ENCODE peak calls at places on chromosomes 3 and 15, in six cellular contexts. G is HepG2, J is adrenal gland, T is kidney, A is mucosa of descending colon, Q is sigmoid colon. E is an unnamed sample. For H3K36me3, the result is how much of the 10 kb centered on the place peaks cover.

GRCh38 chr3:127339943-127340861 is 52.4 kb upstream of the PRR20G start:
- DNase-seq in G (no peak), J (no peak), T (no peak), A (no peak), Q (no peak), E (no peak)

GRCh38 chr15:90479656-90480055 is 50.1 kb upstream of the CRTC3 start:
- DNase-seq in G (no peak), J (no peak), T (no peak), A (no peak), Q (no peak), E (no peak)

GRCh38 chr15:86089422-86089821 is 9.8 kb downstream of the AGBL1 start:
- DNase-seq in G (no peak), J (no peak), T (no peak), A (no peak), Q (no peak), E (no peak)

GRCh38 chr15:57560976-57561711 is 30.6 kb upstream of the MYZAP start:
- DNase-seq in G (peak), J (peak), T (peak), A (no peak), Q (peak), E (peak)

GRCh38 chr3:41328916-41329315 is 129.6 kb downstream of the CTNNB1 start:
- DNase-seq in G (no peak), J (no peak), T (no peak), A (no peak), Q (no peak), E (no peak)

GRCh38 chr3:120160050-120160449 is 65.8 kb upstream of the GSK3B start:
- DNase-seq in G (no peak), J (no peak), T (peak), A (no peak), Q (peak), E (peak)

GRCh38 chr3:74651239-74651638 is 36.8 kb upstream of the CNTN3 start:
- DNase-seq in G (no peak), J (no peak), T (no peak), A (no peak), Q (no peak), E (no peak)

GRCh38 chr3:194872669-194872977 is 186.9 kb downstream of the FAM43A start:
- DNase-seq in G (no peak), J (no peak), T (no peak), A (no peak), Q (no peak), E (no peak)

GRCh38 chr3:53531749-53532148 is 37.3 kb downstream of the CACNA1D start:
- DNase-seq in G (no peak), J (no peak), T (no peak), A (no peak), Q (no peak), E (no peak)

GRCh38 chr3:165336786-165337185 is 140.6 kb upstream of the SLITRK3 start:
- DNase-seq in G (no peak), J (no peak), T (no peak), A (no peak), Q (no peak), E (no peak)

GRCh38 chr3:110929811-110930210 is 141.8 kb upstream of the NECTIN3 start:
- DNase-seq in G (no peak), J (no peak), T (no peak), A (no peak), Q (no peak), E (no peak)

GRCh38 chr15:89412906-89413411 is 78.3 kb upstream of the POLG start:
- DNase-seq in G (no peak), J (no peak), T (no peak), A (no peak), Q (no peak), E (no peak)

GRCh38 chr15:93072440-93073394 is 16.3 kb downstream of the RGMA start:
- DNase-seq in G (peak), J (peak), T (peak), A (no peak), Q (peak), E (peak)

GRCh38 chr3:42804831-42805821 is 836 bp upstream of the HIGD1A start:
- DNase-seq in G (peak), J (peak), T (peak), A (peak), Q (peak), E (peak)

GRCh38 chr3:152910211-152910610 is 75.3 kb downstream of the P2RY1 start:
- DNase-seq in G (peak), J (no peak), T (no peak), A (no peak), Q (no peak), E (no peak)

GRCh38 chr15:41695750-41696436 is 35.7 kb downstream of the MGA start:
- DNase-seq in G (peak), J (peak), T (no peak), A (no peak), Q (no peak), E (peak)

GRCh38 chr3:188286087-188286513 is 132.1 kb downstream of the LPP start:
- DNase-seq in G (no peak), J (peak), T (no peak), A (no peak), Q (peak), E (no peak)

GRCh38 chr15:49314729-49315128 is 108.3 kb upstream of the FGF7 start:
- DNase-seq in G (no peak), J (no peak), T (no peak), A (no peak), Q (no peak), E (no peak)

GRCh38 chr3:44292947-44293346 is 45.6 kb upstream of the TCAIM start:
- DNase-seq in G (no peak), J (no peak), T (no peak), A (no peak), Q (no peak), E (no peak)

GRCh38 chr15:101029971-101030661 is 111.0 kb downstream of the LRRK1 start:
- DNase-seq in G (no peak), J (no peak), T (peak), A (no peak), Q (peak), E (no peak)

GRCh38 chr3:21292971-21293370 is 458.0 kb downstream of the ZNF385D start:
- DNase-seq in G (no peak), J (no peak), T (no peak), A (no peak), Q (no peak), E (no peak)

GRCh38 chr3:169822091-169822490 is 9.4 kb upstream of the LRRC34 start:
- DNase-seq in G (no peak), J (no peak), T (no peak), A (no peak), Q (no peak), E (no peak)

GRCh38 chr3:33030246-33030645 is 66.7 kb downstream of the GLB1 start:
- DNase-seq in G (no peak), J (no peak), T (no peak), A (no peak), Q (no peak), E (no peak)

GRCh38 chr15:96327155-96327741 is 3.3 kb upstream of the NR2F2 start:
- DNase-seq in G (peak), J (peak), T (no peak), A (no peak), Q (no peak), E (no peak)
- TF ChIP-seq CTCF in G (peak), J (peak), T (peak), A (peak), Q (peak), E (peak)

DNA sequence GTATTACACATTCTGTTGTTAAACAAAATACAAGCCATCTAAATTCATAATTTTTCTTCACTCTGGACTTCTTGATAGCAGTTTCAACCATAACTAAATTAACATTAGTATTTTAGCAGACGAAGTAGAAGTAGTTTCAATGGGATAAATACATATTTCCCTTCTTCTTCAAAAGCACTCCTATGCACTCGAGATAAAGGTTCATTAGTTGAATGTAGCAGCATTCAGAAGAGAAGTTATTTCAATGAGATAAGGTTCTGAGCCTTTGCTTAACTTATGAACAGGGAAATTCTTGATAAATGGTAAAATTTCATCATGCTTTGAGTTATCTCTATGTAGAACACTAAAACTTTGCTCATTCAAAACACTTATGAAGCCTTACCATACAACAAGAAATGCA is 11.8 kb downstream of the TM4SF18 start:
- DNase-seq in G (no peak), J (no peak), T (no peak), A (no peak), Q (no peak), E (no peak)
- H3K36me3 ChIP-seq in G (under half), J (under half), T (under half), A (under half), Q (under half), E (under half)

GRCh38 chr15:79522656-79523055 is 90.5 kb downstream of the MINAR1 start:
- DNase-seq in G (no peak), J (no peak), T (no peak), A (no peak), Q (no peak), E (no peak)

GRCh38 chr15:79529441-79529840 is 97.3 kb downstream of the MINAR1 start:
- DNase-seq in G (no peak), J (no peak), T (no peak), A (no peak), Q (no peak), E (no peak)

GRCh38 chr15:79523266-79523665 is 91.1 kb downstream of the MINAR1 start:
- DNase-seq in G (no peak), J (no peak), T (no peak), A (no peak), Q (no peak), E (no peak)

GRCh38 chr15:79524531-79524930 is 92.4 kb downstream of the MINAR1 start:
- DNase-seq in G (no peak), J (no peak), T (no peak), A (no peak), Q (no peak), E (no peak)

GRCh38 chr15:79527821-79528220 is 95.7 kb downstream of the MINAR1 start:
- DNase-seq in G (no peak), J (no peak), T (no peak), A (no peak), Q (no peak), E (no peak)
- TF ChIP-seq CTCF in G (no peak), J (no peak), T (no peak), A (no peak), Q (no peak), E (no peak)

DNA sequence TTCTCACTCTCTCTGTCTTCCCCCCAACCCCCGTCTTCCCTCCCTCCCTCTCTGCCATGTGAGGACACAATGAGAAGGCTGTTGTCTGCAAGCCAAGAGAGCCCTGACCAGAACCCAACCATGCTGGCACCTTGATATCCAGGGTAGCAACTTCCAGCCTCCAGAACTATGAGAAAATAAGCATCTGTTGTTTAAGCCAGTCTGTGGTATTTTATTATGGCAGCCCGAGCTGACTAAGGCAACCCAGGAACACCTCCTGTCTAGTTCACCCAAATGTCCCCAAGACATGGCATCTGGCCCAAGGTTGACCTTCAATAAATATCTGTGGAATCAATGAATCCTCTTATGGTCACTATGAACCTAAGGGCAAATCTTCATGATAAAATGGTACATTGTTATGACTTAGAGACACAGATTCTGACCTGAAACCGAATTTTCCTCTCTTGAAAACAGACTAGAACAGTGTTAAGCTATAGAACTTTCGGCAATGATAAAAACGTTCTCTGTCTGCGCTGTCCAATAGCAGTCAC is 26.5 kb downstream of the RFTN1 start:
- DNase-seq in G (no peak), J (no peak), T (no peak), A (no peak), Q (no peak), E (no peak)
- H3K36me3 ChIP-seq in G (under half), J (under half), T (under half), A (under half), Q (under half), E (under half)

DNA sequence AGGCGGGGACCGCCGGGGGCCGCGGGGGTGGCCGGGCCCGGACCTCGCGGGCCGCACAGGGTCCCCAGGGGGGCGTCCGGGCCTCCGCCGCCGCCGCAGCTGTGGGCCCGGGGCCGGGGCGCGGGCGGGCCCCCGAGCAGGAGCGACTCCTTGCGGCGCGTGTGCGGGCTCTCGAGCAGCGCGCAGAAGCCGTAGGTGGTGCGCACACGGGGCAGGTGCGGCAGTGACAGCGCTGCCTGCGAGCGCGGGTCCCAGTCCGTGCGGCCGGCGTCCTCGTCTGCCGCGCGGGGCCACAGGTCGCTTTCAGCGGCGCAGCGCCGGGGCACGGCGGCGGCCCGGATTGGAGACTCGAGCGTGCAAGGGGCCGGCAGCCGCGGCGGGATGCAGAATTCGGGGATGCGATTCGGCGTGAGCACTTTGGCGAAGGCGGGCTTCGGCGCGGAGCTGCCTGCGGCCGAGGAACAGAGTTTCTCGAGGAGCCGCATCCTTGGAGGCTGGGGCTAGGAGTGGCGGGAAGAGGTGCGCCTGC is 521 bp downstream of the C2CD4B start:
- DNase-seq in G (no peak), J (no peak), T (peak), A (peak), Q (no peak), E (peak)
- TF ChIP-seq CTCF in G (no peak), J (no peak), T (no peak), A (no peak), Q (no peak), E (no peak)

GRCh38 chr3:123102249-123102648 is 35.4 kb downstream of the PDIA5 start:
- DNase-seq in G (no peak), J (no peak), T (no peak), A (no peak), Q (no peak), E (no peak)

GRCh38 chr3:123100192-123100776 is 33.5 kb downstream of the PDIA5 start:
- DNase-seq in G (no peak), J (no peak), T (no peak), A (no peak), Q (no peak), E (no peak)

GRCh38 chr3:123105201-123106189 is 38.7 kb downstream of the PDIA5 start:
- DNase-seq in G (no peak), J (no peak), T (no peak), A (no peak), Q (no peak), E (peak)

GRCh38 chr3:123104550-123104949 is 37.7 kb downstream of the PDIA5 start:
- DNase-seq in G (no peak), J (peak), T (no peak), A (no peak), Q (no peak), E (no peak)

DNA sequence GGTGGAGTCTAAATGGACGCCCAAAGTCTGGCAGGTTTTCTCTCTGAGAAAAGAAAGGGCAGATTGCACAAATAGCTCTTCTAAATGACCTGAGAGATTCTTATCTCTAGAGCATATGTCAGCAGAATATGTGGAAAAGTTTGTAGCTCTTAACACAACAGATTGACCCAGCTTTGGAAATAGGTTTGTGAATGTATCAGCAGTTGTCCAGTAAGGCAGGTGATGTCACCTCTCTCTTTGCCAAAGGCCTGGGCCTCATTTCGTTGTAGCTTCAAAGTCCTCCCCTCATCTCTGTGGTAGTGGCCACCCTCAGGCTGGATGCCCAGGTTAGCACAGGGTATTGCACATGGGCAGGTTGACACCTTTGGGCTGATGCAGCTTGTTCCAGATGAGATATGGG is 36.0 kb downstream of the PDIA5 start:
- DNase-seq in G (no peak), J (no peak), T (no peak), A (no peak), Q (no peak), E (no peak)
- H3K36me3 ChIP-seq in G (under half), J (half or more), T (under half), A (under half), Q (under half), E (under half)

GRCh38 chr3:17307889-17308288 is 423.1 kb downstream of the PLCL2 start:
- DNase-seq in G (no peak), J (no peak), T (no peak), A (no peak), Q (no peak), E (no peak)
- TF ChIP-seq CTCF in G (no peak), J (no peak), T (no peak), A (no peak), Q (no peak), E (no peak)

DNA sequence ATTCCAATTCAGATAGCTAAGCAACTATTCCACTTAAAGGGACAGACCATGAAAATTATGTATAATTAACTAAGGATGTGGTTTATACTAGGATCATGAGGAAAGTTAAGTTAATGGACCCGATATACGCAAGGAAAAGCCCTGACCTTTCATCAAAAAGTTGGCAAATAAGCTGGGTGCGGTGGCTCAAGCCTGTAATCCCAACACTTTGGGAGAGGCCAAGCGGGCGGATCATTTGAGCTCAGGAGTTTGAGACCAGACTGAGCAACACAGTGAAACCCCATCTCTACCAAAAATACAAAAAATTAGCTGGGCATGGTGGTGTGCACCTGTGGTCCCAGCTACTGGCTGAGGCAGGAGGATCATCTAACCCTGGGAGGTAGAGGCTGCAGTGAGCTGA is 39.6 kb downstream of the SCAP start:
- DNase-seq in G (no peak), J (no peak), T (no peak), A (no peak), Q (no peak), E (no peak)
- H3K36me3 ChIP-seq in G (under half), J (under half), T (under half), A (under half), Q (half or more), E (under half)

GRCh38 chr3:20222274-20222673 is 36.3 kb upstream of the SGO1 start:
- DNase-seq in G (no peak), J (no peak), T (no peak), A (no peak), Q (no peak), E (no peak)

GRCh38 chr3:20230954-20231353 is 44.9 kb upstream of the SGO1 start:
- DNase-seq in G (no peak), J (no peak), T (no peak), A (no peak), Q (no peak), E (no peak)

DNA sequence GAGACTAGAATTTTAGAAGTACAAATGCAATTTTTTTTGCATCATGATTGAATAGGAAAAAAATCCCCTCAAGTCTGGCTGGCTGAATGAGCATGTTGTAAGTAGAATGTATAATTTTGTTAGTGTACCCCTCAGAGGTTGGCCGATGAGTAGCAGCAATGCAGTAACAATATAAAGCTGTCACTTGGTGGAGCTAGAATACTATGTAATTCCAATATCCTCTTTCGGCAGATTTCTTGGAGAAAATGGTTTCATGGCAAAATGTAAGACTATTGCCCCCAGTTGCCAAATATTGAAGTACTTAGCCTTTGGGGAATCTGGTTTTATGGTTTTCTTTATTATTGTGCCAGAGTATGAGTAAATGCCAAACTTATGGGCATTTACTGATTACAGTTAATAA is 39.8 kb upstream of the SGO1 start:
- DNase-seq in G (peak), J (no peak), T (no peak), A (no peak), Q (no peak), E (no peak)
- TF ChIP-seq CTCF in G (peak), J (peak), T (peak), A (no peak), Q (no peak), E (no peak)